ENCODE peak calls at places on chromosomes 7 and 10, in four cellular contexts. G, Z, J and B are unnamed samples.
A peak's percentile ranks its signal among the peaks of the same experiment; 100 is the strongest.

GRCh38 chr10:104246981-104247380 is 7.7 kb upstream of the GSTO1 start:
- DNase-seq in J (no peak), Z (no peak), G (no peak), B (no peak)

GRCh38 chr7:99762680-99763327 is 21.2 kb downstream of the CYP3A4 start:
- DNase-seq in Z (no peak), G (peak; percentile 23), J (no peak), B (no peak)

GRCh38 chr10:47136866-47137265 is 163.1 kb upstream of the GDF10 start:
- DNase-seq in G (no peak), J (no peak), Z (no peak), B (no peak)

GRCh38 chr10:125283191-125283590 is 122.8 kb upstream of the CTBP2 start:
- DNase-seq in Z (no peak), G (no peak), J (peak; percentile 76), B (no peak)

GRCh38 chr7:121084748-121085336 is 96.3 kb downstream of the CPED1 start:
- DNase-seq in G (no peak), J (no peak), Z (no peak), B (no peak)

GRCh38 chr7:4667776-4668509 is 14.2 kb upstream of the FOXK1 start:
- DNase-seq in G (no peak), J (no peak), Z (no peak), B (no peak)

GRCh38 chr7:43637114-43637806 is 54.4 kb downstream of the STK17A start:
- DNase-seq in Z (no peak), G (no peak), J (no peak), B (no peak)

GRCh38 chr7:75699993-75700392 is 38.7 kb downstream of the HIP1 start:
- DNase-seq in J (no peak), G (no peak), Z (no peak), B (no peak)

GRCh38 chr7:21967500-21968099 is 21.9 kb upstream of the CDCA7L start:
- DNase-seq in Z (peak; percentile 24), J (no peak), G (no peak), B (no peak)

GRCh38 chr10:90276894-90277447 is 575.6 kb downstream of the KIF20B start:
- DNase-seq in G (no peak), J (no peak), Z (no peak), B (no peak)

GRCh38 chr7:142481548-142481947 is 223.7 kb upstream of the PRSS58 start:
- DNase-seq in J (peak; percentile 7), Z (no peak), G (no peak), B (no peak)

GRCh38 chr7:142477079-142477651 is 219.3 kb upstream of the PRSS58 start:
- DNase-seq in J (no peak), Z (no peak), G (no peak), B (no peak)

GRCh38 chr7:142482899-142483658 is 225.2 kb upstream of the PRSS58 start:
- DNase-seq in J (peak; percentile 67), Z (peak; percentile 40), G (no peak), B (peak; percentile 26)

GRCh38 chr7:142476077-142476476 is 218.2 kb upstream of the PRSS58 start:
- DNase-seq in G (no peak), J (no peak), Z (no peak), B (no peak)

GRCh38 chr7:142478479-142479220 is 220.8 kb upstream of the PRSS58 start:
- DNase-seq in Z (peak; percentile 35), J (peak; percentile 33), G (no peak), B (peak; percentile 27)
- TF ChIP-seq CTCF in Z (peak; percentile 64), J (peak; percentile 70), G (no peak), B (peak; percentile 74)

GRCh38 chr10:66844176-66844947 is 81.5 kb upstream of the LRRTM3 start:
- DNase-seq in G (no peak), Z (no peak), J (no peak), B (no peak)
- TF ChIP-seq CTCF in G (no peak), Z (no peak), J (peak; percentile 9), B (peak; percentile 1)

GRCh38 chr10:3169738-3170137 is 2.8 kb downstream of the PITRM1 start:
- DNase-seq in J (peak; percentile 17), G (no peak), Z (no peak), B (no peak)

GRCh38 chr10:3165196-3165595 is 7.4 kb downstream of the PITRM1 start:
- DNase-seq in J (no peak), G (no peak), Z (no peak), B (no peak)

GRCh38 chr10:3169271-3169670 is 3.3 kb downstream of the PITRM1 start:
- DNase-seq in J (no peak), G (no peak), Z (no peak), B (no peak)

GRCh38 chr10:3166496-3167290 is 5.9 kb downstream of the PITRM1 start:
- DNase-seq in G (no peak), Z (no peak), J (no peak), B (no peak)

DNA sequence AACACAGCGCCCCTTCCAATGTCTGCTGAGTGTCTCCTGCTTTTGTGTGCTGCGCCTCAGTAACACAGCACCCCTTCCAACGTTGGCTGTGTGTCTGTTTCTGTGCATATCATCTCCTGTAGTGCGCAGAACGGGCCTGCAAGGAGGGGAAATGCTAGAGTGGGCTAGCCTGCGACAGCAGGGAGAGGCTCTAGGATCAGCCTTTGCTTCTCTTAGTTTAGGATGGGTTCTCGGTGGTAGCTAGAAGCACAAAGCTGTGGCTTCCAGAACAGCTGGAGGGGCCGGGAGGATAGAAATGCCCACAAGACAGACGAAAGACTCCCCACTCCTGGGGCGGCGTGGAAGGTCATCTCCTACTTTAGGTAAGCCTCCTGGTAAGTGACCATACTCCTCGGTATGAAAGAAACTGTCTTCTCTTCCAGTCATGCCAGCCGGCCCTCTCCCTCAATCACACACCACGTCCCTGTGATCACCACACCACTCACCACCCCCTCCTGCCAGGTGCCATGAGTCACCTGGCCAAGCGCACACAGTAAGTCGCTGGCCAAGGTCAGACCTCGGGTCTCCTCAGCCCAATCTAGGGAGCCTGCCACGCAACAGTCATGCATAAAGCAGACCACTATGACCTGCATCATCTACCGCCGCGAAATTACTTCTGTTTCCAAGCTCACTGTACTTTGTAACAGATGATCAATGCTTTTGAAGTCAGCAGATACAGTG is 4.8 kb downstream of the PITRM1 start:
- DNase-seq in Z (no peak), J (no peak), G (no peak), B (no peak)
- TF ChIP-seq CTCF in Z (no peak), J (no peak), G (no peak), B (no peak)

GRCh38 chr10:69883256-69883655 is 81.5 kb downstream of the COL13A1 start:
- DNase-seq in Z (no peak), G (no peak), J (no peak), B (no peak)

GRCh38 chr10:69884686-69885085 is 83.0 kb downstream of the COL13A1 start:
- DNase-seq in G (no peak), J (no peak), Z (no peak), B (no peak)

GRCh38 chr10:69883680-69884375 is 82.1 kb downstream of the COL13A1 start:
- DNase-seq in J (no peak), Z (no peak), G (no peak), B (no peak)

GRCh38 chr10:69888882-69889584 is 87.3 kb downstream of the COL13A1 start:
- DNase-seq in G (no peak), Z (no peak), J (no peak), B (no peak)

GRCh38 chr10:69885379-69886156 is 83.9 kb downstream of the COL13A1 start:
- DNase-seq in G (no peak), J (no peak), Z (no peak), B (no peak)
- TF ChIP-seq CTCF in G (no peak), J (peak; percentile 50), Z (no peak), B (no peak)

GRCh38 chr10:79044846-79045245 is 23.9 kb upstream of the ZMIZ1 start:
- DNase-seq in Z (peak; percentile 15), G (no peak), J (no peak), B (no peak)
- TF ChIP-seq CTCF in Z (no peak), G (no peak), J (no peak), B (no peak)

GRCh38 chr7:25282194-25282593 is 53.9 kb upstream of the NPVF start:
- DNase-seq in G (no peak), J (no peak), Z (no peak), B (no peak)
- TF ChIP-seq CTCF in G (no peak), J (no peak), Z (no peak), B (no peak)

GRCh38 chr10:7409045-7409731 is 1.6 kb downstream of the SFMBT2 start:
- DNase-seq in G (peak; percentile 45), Z (peak; percentile 79), J (peak; percentile 41), B (peak; percentile 82)
- TF ChIP-seq CTCF in G (no peak), Z (no peak), J (no peak), B (peak; percentile 36)